ENCODE peak calls at places on chromosomes 13 and 19, in four cellular contexts. X, J, P and S are unnamed samples.

GRCh38 chr13:58991826-58992477 is 1171.8 kb downstream of the DIAPH3 start:
- DNase-seq in X (no peak), J (no peak), P (no peak), S (no peak)

GRCh38 chr19:35797663-35798062 is 15.0 kb downstream of the PRODH2 start:
- DNase-seq in X (no peak), J (no peak), P (peak), S (no peak)

GRCh38 chr13:79451500-79451962 is 29.4 kb upstream of the NDFIP2 start:
- DNase-seq in X (no peak), J (peak), P (peak), S (no peak)

GRCh38 chr13:76383671-76384461 is 502.3 kb downstream of the KCTD12 start:
- DNase-seq in X (no peak), J (no peak), P (no peak), S (no peak)

GRCh38 chr13:99398071-99398470 is 90.9 kb upstream of the GPR183 start:
- DNase-seq in X (no peak), J (no peak), P (no peak), S (no peak)

GRCh38 chr19:39409207-39409885 is 2.7 kb downstream of the ZFP36 start:
- DNase-seq in X (peak), J (no peak), P (peak), S (peak)

GRCh38 chr13:31477961-31478360 is 261.4 kb upstream of the RXFP2 start:
- DNase-seq in X (no peak), J (no peak), P (no peak), S (no peak)

GRCh38 chr19:37513397-37513796 is 6.7 kb downstream of the ZNF793 start:
- DNase-seq in X (no peak), J (no peak), P (no peak), S (no peak)

GRCh38 chr19:48480151-48480475 is 10.9 kb downstream of the CYTH2 start:
- DNase-seq in X (no peak), J (no peak), P (no peak), S (no peak)

GRCh38 chr19:41205995-41206394 is 13.0 kb downstream of the CYP2S1 start:
- DNase-seq in X (no peak), J (no peak), P (no peak), S (no peak)

GRCh38 chr19:51687791-51688664 is 5.1 kb upstream of the SPACA6 start:
- DNase-seq in X (no peak), J (no peak), P (peak), S (no peak)

GRCh38 chr19:3678188-3678587 is 22.1 kb downstream of the PIP5K1C start:
- DNase-seq in X (no peak), J (no peak), P (no peak), S (no peak)

GRCh38 chr13:31204592-31204991 is 4.8 kb downstream of the B3GLCT start:
- DNase-seq in X (no peak), J (no peak), P (peak), S (peak)

GRCh38 chr19:34838248-34838647 is 65.2 kb upstream of the ZNF599 start:
- DNase-seq in X (no peak), J (no peak), P (peak), S (peak)

GRCh38 chr19:40599331-40600085 is 1.7 kb upstream of the LTBP4 start:
- DNase-seq in X (no peak), J (no peak), P (no peak), S (no peak)

GRCh38 chr19:3363841-3364500 is 2.4 kb upstream of the NFIC start:
- DNase-seq in X (no peak), J (no peak), P (no peak), S (no peak)

GRCh38 chr19:12985049-12985776 is 10.1 kb upstream of the NFIX start:
- DNase-seq in X (no peak), J (no peak), P (peak), S (peak)

GRCh38 chr13:33349314-33349995 is 63.9 kb upstream of the STARD13 start:
- DNase-seq in X (no peak), J (no peak), P (no peak), S (no peak)

GRCh38 chr19:56217039-56217949 is 15.2 kb downstream of the ZSCAN5C start:
- DNase-seq in X (peak), J (no peak), P (no peak), S (no peak)

GRCh38 chr13:35468195-35468594 is 8.3 kb downstream of the MAB21L1 start:
- DNase-seq in X (no peak), J (no peak), P (no peak), S (no peak)

GRCh38 chr13:89695343-89696257 is 1651.9 kb upstream of the MIR17HG start:
- DNase-seq in X (peak), J (no peak), P (no peak), S (peak)

GRCh38 chr19:34881982-34882381 is 44.7 kb upstream of the ZNF30 start:
- DNase-seq in X (no peak), J (no peak), P (no peak), S (peak)

GRCh38 chr13:64591981-64592380 is 2638.2 kb downstream of the PCDH9 start:
- DNase-seq in X (no peak), J (no peak), P (no peak), S (no peak)

GRCh38 chr19:409006-409514 is at the start of gene C2CD4C:
- DNase-seq in X (no peak), J (no peak), P (peak), S (no peak)

GRCh38 chr13:51444922-51445321 is 7.9 kb downstream of the INTS6 start:
- DNase-seq in X (no peak), J (no peak), P (no peak), S (no peak)

GRCh38 chr19:46513461-46514236 is 18.0 kb upstream of the PNMA8B start:
- DNase-seq in X (peak), J (no peak), P (peak), S (peak)

GRCh38 chr13:74306496-74306895 is 172.3 kb upstream of the KLF12 start:
- DNase-seq in X (no peak), J (no peak), P (no peak), S (no peak)

GRCh38 chr19:48445256-48445605 is 552 bp upstream of the GRWD1 start:
- DNase-seq in X (no peak), J (no peak), P (peak), S (peak)

GRCh38 chr19:35716985-35717664 is 678 bp upstream of the KMT2B start:
- DNase-seq in X (peak), J (peak), P (peak), S (peak)

GRCh38 chr19:50341091-50341564 is 12.0 kb upstream of the KCNC3 start:
- DNase-seq in X (no peak), J (peak), P (no peak), S (no peak)

GRCh38 chr19:32253683-32254020 is 91.8 kb upstream of the ZNF507 start:
- DNase-seq in X (no peak), J (no peak), P (no peak), S (no peak)

GRCh38 chr19:55158848-55159793 is 1.6 kb upstream of the TNNI3 start:
- DNase-seq in X (no peak), J (no peak), P (peak), S (no peak)

GRCh38 chr19:15640294-15640903 is at the start of gene CYP4F3:
- DNase-seq in X (no peak), J (no peak), P (peak), S (peak)

GRCh38 chr19:54905411-54905810 is 537 bp upstream of the NCR1 start:
- DNase-seq in X (no peak), J (no peak), P (no peak), S (no peak)

GRCh38 chr13:44425815-44426078 is 52.1 kb downstream of the SERP2 start:
- DNase-seq in X (no peak), J (no peak), P (no peak), S (no peak)

GRCh38 chr19:39319892-39320168 is 833 bp downstream of the LRFN1 start:
- DNase-seq in X (no peak), J (no peak), P (no peak), S (no peak)

GRCh38 chr19:30224689-30225606 is 147.2 kb upstream of the ZNF536 start:
- DNase-seq in X (no peak), J (no peak), P (no peak), S (no peak)

GRCh38 chr19:30223866-30224688 is 148.1 kb upstream of the ZNF536 start:
- DNase-seq in X (no peak), J (no peak), P (no peak), S (no peak)

GRCh38 chr19:30222993-30223865 is 149.0 kb upstream of the ZNF536 start:
- DNase-seq in X (no peak), J (no peak), P (no peak), S (no peak)

GRCh38 chr19:30221176-30221575 is 151.0 kb upstream of the ZNF536 start:
- DNase-seq in X (no peak), J (no peak), P (no peak), S (no peak)

GRCh38 chr19:30222428-30222873 is 149.7 kb upstream of the ZNF536 start:
- DNase-seq in X (no peak), J (no peak), P (peak), S (no peak)
- TF ChIP-seq BRCA1 in X (no peak), J (no peak), P (no peak), S (no peak)

GRCh38 chr19:57888494-57889231 is at the start of gene ZNF814:
- DNase-seq in X (peak), J (peak), P (peak), S (no peak)
- TF ChIP-seq BRCA1 in X (no peak), J (no peak), P (no peak), S (no peak)

GRCh38 chr13:75318138-75318833 is 163.7 kb downstream of the TBC1D4 start:
- DNase-seq in X (no peak), J (no peak), P (no peak), S (no peak)
- TF ChIP-seq BRCA1 in X (no peak), J (no peak), P (no peak), S (no peak)

GRCh38 chr19:8421484-8422461 is 8.7 kb downstream of the MARCHF2 start:
- DNase-seq in X (no peak), J (no peak), P (peak), S (peak)

GRCh38 chr19:8429044-8429443 is 15.7 kb upstream of the HNRNPM start:
- DNase-seq in X (no peak), J (no peak), P (no peak), S (no peak)

GRCh38 chr19:8426283-8426682 is 13.2 kb downstream of the MARCHF2 start:
- DNase-seq in X (no peak), J (no peak), P (no peak), S (no peak)

DNA sequence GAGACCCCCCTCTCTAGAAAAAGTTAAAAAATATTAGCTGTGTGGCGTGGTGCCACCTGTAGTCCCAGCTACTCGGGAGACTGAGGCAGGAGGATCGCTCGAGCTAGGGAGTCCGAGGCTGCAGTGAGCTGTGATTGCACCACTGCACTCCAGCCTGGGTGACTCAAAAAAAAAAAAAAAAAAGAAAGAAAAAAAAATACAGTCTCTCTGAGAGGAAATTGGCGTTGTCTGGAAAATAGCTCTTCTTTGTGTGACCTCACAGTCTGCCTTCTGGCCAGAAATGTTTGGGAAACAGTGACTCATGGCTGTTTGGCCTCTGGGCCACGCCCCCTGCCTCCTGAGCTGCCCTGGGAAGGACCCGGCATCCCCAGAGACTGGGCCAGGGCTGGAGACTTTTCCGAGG is 10.7 kb downstream of the MARCHF2 start:
- DNase-seq in X (no peak), J (no peak), P (peak), S (peak)
- TF ChIP-seq BRCA1 in X (no peak), J (no peak), P (no peak), S (no peak)

GRCh38 chr13:21219044-21219381 is 42.6 kb downstream of the MRPL57 start:
- DNase-seq in X (no peak), J (no peak), P (no peak), S (no peak)

GRCh38 chr13:21216332-21216731 is 39.9 kb downstream of the MRPL57 start:
- DNase-seq in X (no peak), J (no peak), P (no peak), S (no peak)

GRCh38 chr13:21221268-21221667 is 44.8 kb downstream of the MRPL57 start:
- DNase-seq in X (no peak), J (no peak), P (no peak), S (no peak)

DNA sequence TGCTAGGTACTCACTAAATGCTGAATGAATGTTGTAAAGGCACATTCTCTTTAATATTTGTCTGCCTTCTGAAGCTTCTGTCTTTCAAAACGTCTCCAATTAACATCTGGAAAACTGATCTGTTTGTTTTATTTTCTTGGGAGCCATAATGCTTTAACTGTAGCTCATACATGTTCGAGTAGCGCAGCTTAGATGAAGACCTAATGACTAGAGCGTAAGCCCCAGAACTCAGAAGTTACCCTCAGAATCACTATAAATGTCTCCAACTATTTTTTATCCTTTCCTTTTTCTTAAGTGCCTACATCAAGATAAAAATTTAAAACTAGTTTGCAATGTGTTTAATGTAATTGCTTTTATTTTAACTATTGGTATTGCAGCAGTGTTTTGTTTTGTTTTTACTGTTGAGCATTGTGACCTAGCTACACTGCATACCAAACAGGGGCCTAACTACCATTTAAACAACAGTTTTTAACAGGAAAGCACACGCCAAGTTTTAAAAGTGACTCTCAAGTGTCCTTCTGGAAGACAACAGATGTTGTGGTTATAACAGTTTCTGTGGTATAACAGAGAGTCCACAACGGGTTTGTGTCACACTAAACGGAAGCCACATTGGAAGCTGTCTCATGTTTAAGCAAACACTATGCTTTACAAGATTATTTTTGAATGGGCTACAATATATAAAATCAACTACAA is 42.0 kb downstream of the MRPL57 start:
- DNase-seq in X (no peak), J (peak), P (no peak), S (no peak)
- TF ChIP-seq BRCA1 in X (no peak), J (no peak), P (no peak), S (no peak)

DNA sequence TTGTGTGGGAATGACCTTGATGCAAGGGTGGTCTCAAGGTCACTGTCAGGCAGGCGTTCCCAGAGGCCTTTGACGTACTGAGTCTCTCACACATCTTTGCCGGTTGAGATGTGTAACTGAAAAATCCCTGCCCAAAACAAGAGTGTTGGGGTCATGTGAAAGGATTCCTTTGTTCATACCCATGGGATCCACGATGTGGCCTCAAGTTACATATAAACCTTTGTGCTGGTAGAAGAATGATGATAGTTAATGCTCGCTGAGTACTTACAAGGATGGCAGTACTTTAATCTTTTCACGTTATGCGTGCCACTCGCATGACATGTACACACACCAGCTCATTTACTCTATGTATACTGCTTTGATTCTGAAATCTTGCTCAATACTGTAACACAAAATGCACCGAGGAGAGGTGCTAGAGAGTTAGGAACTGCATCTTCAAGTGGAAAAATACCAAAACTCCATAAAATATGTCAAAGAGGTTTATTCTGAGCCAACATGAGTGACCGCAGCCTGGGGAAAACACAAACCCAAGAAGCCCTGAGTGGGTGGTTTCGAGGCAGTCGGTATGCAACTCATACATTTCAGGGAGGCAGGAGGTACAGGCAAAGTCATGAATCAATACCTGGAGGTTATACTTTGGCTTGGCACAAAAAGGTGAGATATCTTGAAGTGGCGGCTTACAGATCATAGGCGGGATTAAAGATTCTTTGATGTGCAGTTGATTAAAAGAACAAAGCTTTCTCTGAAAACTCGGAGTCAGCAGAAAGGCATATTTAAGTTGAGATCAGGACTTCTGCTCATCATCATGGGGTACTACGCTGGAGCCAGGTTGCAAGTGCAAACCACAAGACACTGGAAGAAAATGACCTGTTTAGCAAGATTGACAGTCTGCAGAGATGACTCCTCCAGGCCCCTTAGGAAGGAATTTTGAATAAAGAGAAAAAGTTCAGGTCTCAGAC is 87.3 kb upstream of the ARHGEF7 start:
- DNase-seq in X (no peak), J (no peak), P (no peak), S (peak)
- TF ChIP-seq BRCA1 in X (no peak), J (no peak), P (no peak), S (no peak)

DNA sequence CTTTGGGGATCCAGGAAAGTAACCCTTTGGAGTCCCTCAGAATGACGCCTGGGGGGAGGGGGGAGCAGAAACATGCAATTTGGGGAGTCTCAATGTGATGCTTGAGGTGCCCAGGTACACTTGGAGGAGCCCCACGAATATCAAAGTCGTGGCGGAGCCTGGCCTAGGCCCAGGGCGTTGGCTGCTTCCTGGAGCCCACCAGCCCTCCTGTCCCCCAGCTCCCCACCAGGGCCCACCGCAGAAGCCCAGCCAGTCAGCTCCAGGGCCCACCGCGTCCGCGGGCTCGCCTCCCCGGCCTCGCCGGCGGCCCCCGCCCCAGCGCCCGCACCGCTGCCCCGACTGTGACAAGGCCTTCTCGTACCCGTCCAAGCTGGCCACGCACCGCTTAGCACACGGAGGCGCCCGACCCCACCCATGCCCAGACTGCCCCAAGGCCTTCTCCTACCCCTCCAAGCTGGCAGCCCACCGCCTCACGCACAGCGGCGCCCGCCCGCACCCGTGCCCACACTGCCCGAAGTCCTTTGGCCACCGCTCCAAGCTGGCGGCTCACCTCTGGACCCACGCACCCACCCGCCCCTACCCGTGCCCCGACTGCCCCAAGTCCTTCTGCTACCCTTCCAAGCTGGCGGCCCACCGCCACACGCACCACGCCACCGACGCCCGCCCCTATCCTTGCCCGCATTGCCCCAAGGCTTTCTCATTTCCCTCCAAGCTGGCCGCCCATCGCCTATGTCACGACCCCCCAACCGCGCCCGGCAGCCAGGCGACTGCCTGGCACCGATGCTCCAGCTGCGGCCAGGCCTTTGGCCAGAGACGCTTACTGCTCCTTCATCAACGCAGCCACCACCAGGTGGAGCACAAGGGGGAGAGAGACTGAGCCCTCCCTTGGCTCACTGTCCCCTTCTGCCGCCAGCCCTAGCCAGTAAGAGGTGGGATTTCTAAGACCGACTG is 2.1 kb downstream of the ZNF575 start:
- DNase-seq in X (peak), J (no peak), P (peak), S (peak)
- TF ChIP-seq BRCA1 in X (no peak), J (no peak), P (no peak), S (no peak)

GRCh38 chr19:45146716-45147337 is 14.0 kb downstream of the NKPD1 start:
- DNase-seq in X (no peak), J (no peak), P (no peak), S (no peak)
- TF ChIP-seq BRCA1 in X (no peak), J (no peak), P (no peak), S (no peak)

DNA sequence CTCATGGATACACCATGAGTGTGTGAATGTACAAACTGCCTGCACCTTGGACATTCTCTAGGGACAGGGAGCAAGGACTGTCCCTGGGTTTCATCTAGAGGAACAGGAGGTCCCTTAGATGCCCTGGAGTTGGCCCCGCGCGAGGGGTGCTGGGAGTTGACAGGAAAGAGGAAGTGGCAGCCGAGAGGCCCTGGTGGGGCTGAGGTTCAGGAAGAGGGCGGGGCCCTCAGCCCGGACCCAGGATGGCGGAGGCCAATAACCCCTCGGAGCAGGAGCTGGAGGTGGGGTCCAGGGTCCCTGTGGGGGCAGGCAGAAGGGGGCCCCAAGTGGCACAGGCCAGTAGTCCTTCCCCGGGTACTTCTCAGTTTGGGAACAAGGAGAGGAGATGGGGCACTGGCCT is 6.9 kb downstream of the PKN1 start:
- DNase-seq in X (no peak), J (peak), P (peak), S (no peak)
- TF ChIP-seq BRCA1 in X (no peak), J (no peak), P (no peak), S (no peak)